ENCODE peak calls at places on chromosome 7, in seven cellular contexts. One of them, this sample, is unnamed. For H3K4me1, the result is how much of the 10 kb centered on the place peaks cover.

GRCh38 chr7:32470871-32471270 is 19.3 kb downstream of the LSM5 start:
- DNase-seq in upper lobe of left lung: no peak
- DNase-seq in A549: no peak
- DNase-seq in heart right ventricle: no peak
- DNase-seq in psoas muscle: no peak
- DNase-seq in upper lobe of right lung: no peak
- DNase-seq in transverse colon: no peak
- DNase-seq in this sample: no peak

GRCh38 chr7:134789967-134790685 is 10.7 kb downstream of the CALD1 start:
- DNase-seq in upper lobe of left lung: no peak
- DNase-seq in psoas muscle: no peak
- DNase-seq in upper lobe of right lung: no peak
- DNase-seq in A549: no peak
- DNase-seq in transverse colon: no peak
- DNase-seq in heart right ventricle: peak
- DNase-seq in this sample: no peak

GRCh38 chr7:13240349-13240748 is 552.9 kb downstream of the ARL4A start:
- DNase-seq in upper lobe of right lung: no peak
- DNase-seq in psoas muscle: no peak
- DNase-seq in transverse colon: no peak
- DNase-seq in upper lobe of left lung: no peak
- DNase-seq in heart right ventricle: no peak
- DNase-seq in A549: peak
- DNase-seq in this sample: no peak

GRCh38 chr7:80630611-80631010 is 7.8 kb upstream of the CD36 start:
- DNase-seq in upper lobe of right lung: no peak
- DNase-seq in transverse colon: no peak
- DNase-seq in A549: no peak
- DNase-seq in upper lobe of left lung: no peak
- DNase-seq in heart right ventricle: no peak
- DNase-seq in psoas muscle: no peak
- DNase-seq in this sample: no peak

GRCh38 chr7:71019703-71020102 is 112.2 kb upstream of the GALNT17 start:
- DNase-seq in upper lobe of right lung: no peak
- DNase-seq in psoas muscle: peak
- DNase-seq in A549: no peak
- DNase-seq in heart right ventricle: peak
- DNase-seq in upper lobe of left lung: no peak
- DNase-seq in transverse colon: no peak
- DNase-seq in this sample: no peak

GRCh38 chr7:3243256-3243655 is 57.8 kb upstream of the SDK1 start:
- DNase-seq in upper lobe of right lung: no peak
- DNase-seq in psoas muscle: no peak
- DNase-seq in A549: no peak
- DNase-seq in heart right ventricle: no peak
- DNase-seq in upper lobe of left lung: no peak
- DNase-seq in transverse colon: no peak
- DNase-seq in this sample: no peak

GRCh38 chr7:130273863-130274262 is 7.2 kb downstream of the CPA2 start:
- DNase-seq in upper lobe of right lung: no peak
- DNase-seq in psoas muscle: no peak
- DNase-seq in heart right ventricle: peak
- DNase-seq in transverse colon: no peak
- DNase-seq in upper lobe of left lung: no peak
- DNase-seq in A549: no peak
- DNase-seq in this sample: no peak

GRCh38 chr7:21782996-21783395 is 162.7 kb downstream of the CDCA7L start:
- DNase-seq in upper lobe of right lung: no peak
- DNase-seq in upper lobe of left lung: no peak
- DNase-seq in transverse colon: no peak
- DNase-seq in psoas muscle: no peak
- DNase-seq in A549: no peak
- DNase-seq in heart right ventricle: no peak
- DNase-seq in this sample: no peak

GRCh38 chr7:120760050-120760449 is 97.9 kb downstream of the TSPAN12 start:
- DNase-seq in transverse colon: no peak
- DNase-seq in heart right ventricle: no peak
- DNase-seq in upper lobe of left lung: no peak
- DNase-seq in psoas muscle: no peak
- DNase-seq in A549: no peak
- DNase-seq in upper lobe of right lung: no peak
- DNase-seq in this sample: no peak

GRCh38 chr7:105769951-105770628 is 106.3 kb downstream of the ATXN7L1 start:
- DNase-seq in A549: no peak
- DNase-seq in transverse colon: no peak
- DNase-seq in upper lobe of left lung: no peak
- DNase-seq in heart right ventricle: no peak
- DNase-seq in upper lobe of right lung: no peak
- DNase-seq in psoas muscle: no peak
- DNase-seq in this sample: no peak

GRCh38 chr7:74174606-74175082 is 488 bp downstream of the EIF4H start:
- DNase-seq in upper lobe of right lung: peak
- DNase-seq in upper lobe of left lung: peak
- DNase-seq in transverse colon: peak
- DNase-seq in heart right ventricle: peak
- DNase-seq in A549: peak
- DNase-seq in psoas muscle: peak
- DNase-seq in this sample: no peak

GRCh38 chr7:36526720-36527548 is 137.3 kb downstream of the ANLN start:
- DNase-seq in upper lobe of right lung: no peak
- DNase-seq in heart right ventricle: no peak
- DNase-seq in transverse colon: no peak
- DNase-seq in upper lobe of left lung: no peak
- DNase-seq in psoas muscle: no peak
- DNase-seq in A549: peak
- DNase-seq in this sample: no peak

GRCh38 chr7:30028749-30029635 is 780 bp downstream of the PLEKHA8 start:
- DNase-seq in upper lobe of left lung: no peak
- DNase-seq in A549: peak
- DNase-seq in transverse colon: no peak
- DNase-seq in heart right ventricle: peak
- DNase-seq in upper lobe of right lung: no peak
- DNase-seq in psoas muscle: no peak
- DNase-seq in this sample: no peak

GRCh38 chr7:65342723-65343629 is 30.7 kb upstream of the ZNF92 start:
- DNase-seq in transverse colon: no peak
- DNase-seq in A549: no peak
- DNase-seq in upper lobe of right lung: no peak
- DNase-seq in upper lobe of left lung: no peak
- DNase-seq in heart right ventricle: no peak
- DNase-seq in psoas muscle: no peak
- DNase-seq in this sample: no peak

GRCh38 chr7:37216923-37217322 is 231.7 kb downstream of the ELMO1 start:
- DNase-seq in upper lobe of right lung: no peak
- DNase-seq in heart right ventricle: no peak
- DNase-seq in A549: no peak
- DNase-seq in upper lobe of left lung: no peak
- DNase-seq in transverse colon: no peak
- DNase-seq in psoas muscle: no peak
- DNase-seq in this sample: no peak

GRCh38 chr7:112446431-112446830 is 3.8 kb upstream of the IFRD1 start:
- DNase-seq in psoas muscle: no peak
- DNase-seq in transverse colon: no peak
- DNase-seq in upper lobe of right lung: no peak
- DNase-seq in heart right ventricle: no peak
- DNase-seq in upper lobe of left lung: no peak
- DNase-seq in A549: no peak
- DNase-seq in this sample: no peak

GRCh38 chr7:117834983-117835664 is 38.1 kb downstream of the CTTNBP2 start:
- DNase-seq in transverse colon: no peak
- DNase-seq in heart right ventricle: no peak
- DNase-seq in A549: no peak
- DNase-seq in upper lobe of left lung: no peak
- DNase-seq in psoas muscle: no peak
- DNase-seq in upper lobe of right lung: no peak
- DNase-seq in this sample: no peak

GRCh38 chr7:4216016-4216415 is 466.1 kb upstream of the FOXK1 start:
- DNase-seq in transverse colon: no peak
- DNase-seq in heart right ventricle: no peak
- DNase-seq in upper lobe of left lung: no peak
- DNase-seq in upper lobe of right lung: no peak
- DNase-seq in psoas muscle: no peak
- DNase-seq in A549: no peak
- DNase-seq in this sample: no peak

DNA sequence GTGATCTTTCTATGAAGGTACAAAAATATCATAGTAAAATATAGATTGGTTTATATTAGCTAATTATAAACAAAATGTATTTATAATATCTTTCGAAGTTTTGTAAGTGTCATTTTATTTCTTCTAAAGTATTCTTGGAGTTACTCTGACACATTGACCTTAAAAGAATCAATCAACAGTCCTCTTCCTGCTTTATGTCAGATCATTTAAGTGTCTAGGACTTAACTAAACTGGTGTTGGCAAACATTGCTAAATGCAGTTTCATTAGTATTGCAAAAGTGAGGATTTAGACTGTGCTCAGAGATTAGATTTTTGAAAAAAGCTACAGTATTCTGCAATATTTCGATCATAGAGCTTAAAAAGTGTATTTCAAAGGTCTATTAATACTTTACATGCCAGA is 10.3 kb downstream of the GLCCI1 start:
- DNase-seq in transverse colon: no peak
- DNase-seq in heart right ventricle: no peak
- DNase-seq in upper lobe of right lung: no peak
- DNase-seq in psoas muscle: no peak
- DNase-seq in upper lobe of left lung: no peak
- DNase-seq in A549: no peak
- DNase-seq in this sample: no peak
- H3K27ac ChIP-seq in transverse colon: no peak
- H3K27ac ChIP-seq in heart right ventricle: no peak
- H3K27ac ChIP-seq in upper lobe of right lung: no peak
- H3K27ac ChIP-seq in psoas muscle: no peak
- H3K27ac ChIP-seq in upper lobe of left lung: no peak
- H3K27ac ChIP-seq in A549: no peak
- H3K27ac ChIP-seq in this sample: no peak

DNA sequence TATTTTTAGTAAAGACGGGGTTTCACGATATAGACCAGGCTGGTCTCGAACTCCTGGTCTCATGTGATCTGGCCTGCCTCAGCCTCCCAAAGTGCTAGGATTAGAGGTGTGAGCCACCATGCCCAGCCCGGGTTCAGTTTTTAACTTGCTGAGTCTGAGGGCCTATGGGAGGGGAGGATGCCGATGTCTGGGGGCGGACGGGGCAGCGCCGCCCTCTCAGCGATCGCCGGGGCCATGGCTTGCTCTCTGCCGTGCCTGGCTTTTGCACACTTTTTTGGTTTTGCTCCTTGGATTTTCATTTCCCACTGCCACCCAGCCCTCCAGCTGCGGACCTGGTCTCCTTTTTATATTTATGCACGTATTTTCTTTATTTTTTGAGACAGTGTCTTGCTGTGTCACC is 15.2 kb upstream of the COL26A1 start:
- DNase-seq in upper lobe of right lung: no peak
- DNase-seq in A549: no peak
- DNase-seq in psoas muscle: no peak
- DNase-seq in transverse colon: no peak
- DNase-seq in heart right ventricle: no peak
- DNase-seq in upper lobe of left lung: no peak
- DNase-seq in this sample: no peak
- TF ChIP-seq CTCF in upper lobe of right lung: no peak
- TF ChIP-seq CTCF in A549: no peak
- TF ChIP-seq CTCF in psoas muscle: no peak
- TF ChIP-seq CTCF in transverse colon: no peak
- TF ChIP-seq CTCF in heart right ventricle: no peak
- TF ChIP-seq CTCF in upper lobe of left lung: no peak
- TF ChIP-seq CTCF in this sample: no peak

GRCh38 chr7:116691664-116692063 is 19.7 kb downstream of the MET start:
- DNase-seq in A549: peak
- DNase-seq in psoas muscle: no peak
- DNase-seq in transverse colon: no peak
- DNase-seq in upper lobe of right lung: no peak
- DNase-seq in heart right ventricle: no peak
- DNase-seq in upper lobe of left lung: no peak
- DNase-seq in this sample: no peak
- H3K4me1 ChIP-seq in A549: half or more
- H3K4me1 ChIP-seq in psoas muscle: half or more
- H3K4me1 ChIP-seq in transverse colon: under half
- H3K4me1 ChIP-seq in upper lobe of right lung: under half
- H3K4me1 ChIP-seq in heart right ventricle: under half
- H3K4me1 ChIP-seq in upper lobe of left lung: under half
- H3K4me1 ChIP-seq in this sample: under half

GRCh38 chr7:142759433-142759832 is 10.2 kb downstream of the PRSS1 start:
- DNase-seq in heart right ventricle: no peak
- DNase-seq in A549: no peak
- DNase-seq in psoas muscle: no peak
- DNase-seq in upper lobe of right lung: no peak
- DNase-seq in upper lobe of left lung: no peak
- DNase-seq in transverse colon: no peak
- DNase-seq in this sample: no peak

GRCh38 chr7:142753366-142753765 is 4.1 kb downstream of the PRSS1 start:
- DNase-seq in transverse colon: no peak
- DNase-seq in upper lobe of left lung: no peak
- DNase-seq in heart right ventricle: no peak
- DNase-seq in psoas muscle: no peak
- DNase-seq in A549: no peak
- DNase-seq in upper lobe of right lung: no peak
- DNase-seq in this sample: no peak

GRCh38 chr7:142750321-142750938 is 1.2 kb downstream of the PRSS1 start:
- DNase-seq in heart right ventricle: no peak
- DNase-seq in upper lobe of left lung: no peak
- DNase-seq in transverse colon: no peak
- DNase-seq in upper lobe of right lung: no peak
- DNase-seq in psoas muscle: no peak
- DNase-seq in A549: no peak
- DNase-seq in this sample: no peak

GRCh38 chr7:142752376-142753225 is 3.3 kb downstream of the PRSS1 start:
- DNase-seq in psoas muscle: no peak
- DNase-seq in transverse colon: no peak
- DNase-seq in upper lobe of left lung: no peak
- DNase-seq in heart right ventricle: no peak
- DNase-seq in A549: no peak
- DNase-seq in upper lobe of right lung: no peak
- DNase-seq in this sample: no peak

DNA sequence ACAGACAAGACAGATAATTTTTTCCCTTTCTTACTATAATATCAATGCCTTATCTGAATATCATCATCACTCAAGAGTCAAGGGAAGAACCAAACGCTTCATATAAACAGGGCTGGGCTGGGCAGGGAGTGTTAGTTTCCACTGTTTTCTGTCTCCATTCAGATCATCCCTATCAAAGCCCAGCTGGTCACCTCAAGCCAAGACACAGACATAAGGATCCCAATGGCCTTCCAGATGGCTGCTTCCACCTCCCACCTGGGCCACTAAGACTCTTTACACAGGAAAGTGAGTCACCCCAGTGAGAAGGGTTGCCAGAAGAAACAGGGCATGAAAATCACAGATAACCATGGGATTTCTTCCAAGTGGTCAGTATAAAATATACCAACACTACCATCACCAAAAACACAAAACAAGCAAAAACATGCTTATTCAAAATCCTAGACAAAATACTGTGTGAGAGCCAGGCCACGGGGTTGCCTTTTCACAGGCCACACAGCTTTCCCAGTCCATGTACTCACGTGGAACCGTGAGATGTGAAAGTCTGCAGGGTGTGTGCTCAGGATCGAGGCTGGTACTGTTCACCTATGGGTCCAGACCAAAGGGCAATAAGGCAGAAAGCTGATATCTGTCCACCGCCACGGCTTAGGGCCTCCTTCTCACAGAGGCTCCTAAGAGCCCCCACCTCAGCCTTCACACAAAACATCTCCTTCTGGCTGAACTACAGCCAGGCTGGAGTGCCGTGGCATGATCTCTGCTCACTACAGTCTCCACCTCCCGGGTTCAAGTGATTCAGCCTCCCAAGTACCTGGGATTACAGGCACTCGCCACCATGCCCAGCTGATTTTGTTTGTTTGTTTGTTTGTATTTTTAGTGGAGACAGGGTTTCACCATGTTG is 5.7 kb downstream of the PRSS1 start:
- DNase-seq in psoas muscle: no peak
- DNase-seq in heart right ventricle: no peak
- DNase-seq in upper lobe of left lung: no peak
- DNase-seq in A549: no peak
- DNase-seq in upper lobe of right lung: no peak
- DNase-seq in transverse colon: no peak
- DNase-seq in this sample: no peak
- H3K27ac ChIP-seq in psoas muscle: no peak
- H3K27ac ChIP-seq in heart right ventricle: no peak
- H3K27ac ChIP-seq in upper lobe of left lung: no peak
- H3K27ac ChIP-seq in A549: no peak
- H3K27ac ChIP-seq in upper lobe of right lung: no peak
- H3K27ac ChIP-seq in transverse colon: no peak
- H3K27ac ChIP-seq in this sample: no peak